ENCODE peak calls at places on chromosomes 1 and 21, in six cellular contexts. V is PC-9, F is IMR-90, Q is left lung, W is cardiac muscle cell, R is fibroblast of lung. O is an unnamed sample.

GRCh38 chr21:36183144-36183795 is 26.6 kb downstream of the DOP1B start:
- DNase-seq in V (no peak), F (no peak), Q (no peak), W (peak; percentile 11), R (no peak), O (no peak)

GRCh38 chr1:209485167-209485566 is 98.3 kb upstream of the CAMK1G start:
- DNase-seq in V (no peak), F (peak; percentile 51), Q (no peak), W (peak; percentile 60), R (peak; percentile 62), O (no peak)

GRCh38 chr1:20981903-20982695 is 194.6 kb downstream of the EIF4G3 start:
- DNase-seq in V (no peak), F (peak; percentile 26), Q (no peak), W (peak; percentile 62), R (peak; percentile 59), O (no peak)

GRCh38 chr1:145997156-145998023 is 1.0 kb upstream of the TXNIP start:
- DNase-seq in V (no peak), F (no peak), Q (no peak), W (no peak), R (peak; percentile 38), O (peak; percentile 44)

GRCh38 chr1:198265073-198265661 is 108.4 kb downstream of the NEK7 start:
- DNase-seq in V (no peak), F (peak; percentile 51), Q (no peak), W (peak; percentile 79), R (peak; percentile 59), O (no peak)

GRCh38 chr1:183191833-183192232 is 5.8 kb downstream of the LAMC2 start:
- DNase-seq in V (no peak), F (peak; percentile 95), Q (no peak), W (peak; percentile 69), R (peak; percentile 93), O (no peak)

GRCh38 chr1:161382214-161383019 is 14.7 kb upstream of the CFAP126 start:
- DNase-seq in V (no peak), F (peak; percentile 81), Q (no peak), W (peak; percentile 81), R (peak; percentile 80), O (no peak)

GRCh38 chr1:24980836-24981631 is 51.0 kb upstream of the RUNX3 start:
- DNase-seq in V (no peak), F (no peak), Q (no peak), W (no peak), R (no peak), O (no peak)

GRCh38 chr1:218642033-218642954 is 297.2 kb downstream of the TGFB2 start:
- DNase-seq in V (no peak), F (peak; percentile 61), Q (no peak), W (peak; percentile 81), R (no peak), O (no peak)

GRCh38 chr1:115430717-115431116 is 92.7 kb upstream of the NGF start:
- DNase-seq in V (peak; percentile 64), F (peak; percentile 96), Q (no peak), W (peak; percentile 84), R (peak; percentile 94), O (no peak)

GRCh38 chr1:150233359-150234308 is 2.3 kb downstream of the ANP32E start:
- DNase-seq in V (no peak), F (peak; percentile 12), Q (no peak), W (peak; percentile 47), R (peak; percentile 13), O (peak; percentile 6)

GRCh38 chr1:17013598-17014320 is 2.0 kb upstream of the ATP13A2 start:
- DNase-seq in V (no peak), F (no peak), Q (no peak), W (no peak), R (peak; percentile 59), O (no peak)

GRCh38 chr1:18668750-18669404 is 38.2 kb downstream of the PAX7 start:
- DNase-seq in V (peak; percentile 75), F (no peak), Q (no peak), W (no peak), R (no peak), O (no peak)

GRCh38 chr1:248886237-248886895 is 19.7 kb upstream of the PGBD2 start:
- DNase-seq in V (no peak), F (peak; percentile 48), Q (no peak), W (peak; percentile 68), R (peak; percentile 72), O (no peak)

GRCh38 chr1:36306902-36307456 is 811 bp downstream of the SH3D21 start:
- DNase-seq in V (peak; percentile 95), F (peak; percentile 91), Q (peak; percentile 97), W (peak; percentile 93), R (peak; percentile 90), O (peak; percentile 87)

GRCh38 chr1:186978596-186979556 is 150.1 kb downstream of the PLA2G4A start:
- DNase-seq in V (no peak), F (no peak), Q (no peak), W (no peak), R (no peak), O (no peak)

GRCh38 chr1:185291159-185291558 is 25.9 kb downstream of the IVNS1ABP start:
- DNase-seq in V (no peak), F (no peak), Q (no peak), W (no peak), R (no peak), O (no peak)

GRCh38 chr1:5564578-5565257 is 427.5 kb downstream of the NPHP4 start:
- DNase-seq in V (no peak), F (no peak), Q (no peak), W (no peak), R (no peak), O (no peak)

GRCh38 chr1:1629430-1630190 is 2.4 kb upstream of the MMP23B start:
- DNase-seq in V (no peak), F (no peak), Q (peak; percentile 71), W (no peak), R (no peak), O (peak; percentile 72)

GRCh38 chr1:160945079-160945478 is 9.5 kb downstream of the ITLN2 start:
- DNase-seq in V (no peak), F (no peak), Q (no peak), W (peak; percentile 69), R (no peak), O (no peak)

GRCh38 chr1:202811296-202812175 is 782 bp downstream of the PCAT6 start:
- DNase-seq in V (no peak), F (peak; percentile 13), Q (peak; percentile 84), W (peak; percentile 16), R (no peak), O (no peak)

GRCh38 chr1:110091791-110092190 is 20.5 kb upstream of the UBL4B start:
- DNase-seq in V (no peak), F (peak; percentile 25), Q (no peak), W (no peak), R (no peak), O (no peak)

GRCh38 chr1:62784509-62785365 is 805 bp downstream of the ATG4C start:
- DNase-seq in V (no peak), F (peak; percentile 19), Q (no peak), W (peak; percentile 25), R (no peak), O (no peak)

GRCh38 chr1:229070168-229070567 is 200.7 kb upstream of the RAB4A start:
- DNase-seq in V (peak; percentile 6), F (peak; percentile 47), Q (peak; percentile 92), W (peak; percentile 81), R (peak; percentile 49), O (no peak)

GRCh38 chr1:167715653-167716302 is 6.0 kb upstream of the MPZL1 start:
- DNase-seq in V (no peak), F (peak; percentile 10), Q (no peak), W (no peak), R (no peak), O (no peak)

GRCh38 chr1:51621161-51621560 is 4.3 kb downstream of the OSBPL9 start:
- DNase-seq in V (peak; percentile 54), F (no peak), Q (no peak), W (no peak), R (no peak), O (no peak)

GRCh38 chr1:51623025-51623424 is 6.1 kb downstream of the OSBPL9 start:
- DNase-seq in V (no peak), F (no peak), Q (no peak), W (no peak), R (no peak), O (no peak)

GRCh38 chr1:51623450-51623849 is 6.6 kb downstream of the OSBPL9 start:
- DNase-seq in V (no peak), F (no peak), Q (no peak), W (no peak), R (no peak), O (no peak)

GRCh38 chr1:51621841-51622454 is 5.1 kb downstream of the OSBPL9 start:
- DNase-seq in V (no peak), F (no peak), Q (no peak), W (no peak), R (no peak), O (no peak)

DNA sequence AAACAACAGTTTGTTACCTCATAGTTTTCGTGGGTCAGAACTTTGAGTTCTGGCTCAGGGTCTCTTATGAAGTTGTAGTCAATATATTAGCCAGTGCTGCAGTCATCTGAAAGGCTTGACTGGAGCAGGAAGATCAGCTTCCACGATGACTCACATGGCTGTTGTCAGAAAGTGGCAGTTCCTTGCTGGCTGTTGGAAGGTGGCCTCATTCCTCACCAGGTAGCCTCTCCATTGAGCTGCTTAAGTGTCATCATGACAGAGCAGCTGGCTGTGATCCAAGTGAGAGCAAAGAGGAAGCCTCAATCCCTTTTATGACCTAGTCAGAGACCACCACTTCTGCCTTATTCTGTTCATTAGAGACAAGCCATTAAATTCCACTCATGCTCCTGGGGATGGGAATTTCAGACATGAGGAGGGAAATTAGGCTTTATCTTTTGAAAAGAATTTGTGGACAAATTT is 5.6 kb downstream of the OSBPL9 start:
- DNase-seq in V (peak; percentile 87), F (peak; percentile 80), Q (no peak), W (peak; percentile 58), R (peak; percentile 84), O (no peak)
- H3K4me1 ChIP-seq in V (peaks cover 63% of the 10 kb centered on the region), F (peaks cover 9% of the 10 kb centered on the region), Q (peaks cover 63% of the 10 kb centered on the region), W (peaks cover 13% of the 10 kb centered on the region), R (peaks cover 4% of the 10 kb centered on the region), O (peaks cover 6% of the 10 kb centered on the region)

GRCh38 chr1:189409774-189410173 is 1067.9 kb downstream of the BRINP3 start:
- DNase-seq in V (no peak), F (no peak), Q (no peak), W (no peak), R (no peak), O (no peak)
- H3K27ac ChIP-seq in V (peak overlapping the region; percentile 31), F (no peak overlapping the region), Q (no peak overlapping the region), W (no peak overlapping the region), R (no peak overlapping the region), O (no peak overlapping the region)

DNA sequence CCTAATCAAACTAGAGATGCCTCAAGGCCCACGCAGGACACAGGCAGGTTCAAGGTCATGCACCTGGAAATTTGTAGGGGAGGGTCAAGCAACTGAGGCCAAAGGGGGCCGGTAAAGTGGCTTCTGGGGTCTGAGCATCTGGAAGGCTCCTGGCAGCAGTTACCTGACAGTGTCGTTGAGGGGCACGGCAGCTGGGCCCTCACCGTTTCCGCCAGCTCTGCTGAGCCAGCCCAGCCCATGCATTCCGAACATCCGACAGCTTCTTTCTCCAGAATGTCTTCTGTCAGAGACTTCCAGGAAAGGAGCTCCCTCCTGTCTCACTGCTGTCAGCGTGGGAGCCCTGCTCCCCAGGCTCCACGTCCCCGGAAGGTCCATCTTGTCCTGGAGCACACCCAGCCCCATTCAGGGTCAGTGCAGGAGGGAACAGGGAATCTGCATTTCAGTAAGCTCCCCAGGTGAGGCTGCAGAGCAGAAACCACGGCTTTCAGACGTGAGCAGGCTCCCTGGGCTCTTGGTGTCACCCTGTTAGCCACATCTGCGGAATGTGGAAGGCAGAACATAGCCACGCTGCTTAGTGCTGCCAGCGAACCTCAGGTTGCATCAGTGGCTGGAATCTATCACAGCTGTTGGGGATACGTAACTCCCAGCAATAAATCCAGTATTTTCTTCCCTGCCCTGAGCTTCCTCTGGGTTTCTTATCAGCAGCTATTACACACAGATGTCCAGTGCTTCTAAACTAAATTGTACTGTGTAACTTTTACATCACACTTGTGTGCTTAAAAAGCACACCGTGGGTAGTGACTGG is 36.3 kb upstream of the FAM3B start:
- DNase-seq in V (no peak), F (peak; percentile 85), Q (no peak), W (peak; percentile 92), R (peak; percentile 30), O (no peak)
- H3K4me3 ChIP-seq in V (no peak overlapping the region), F (no peak overlapping the region), Q (no peak overlapping the region), W (no peak overlapping the region), R (no peak overlapping the region), O (no peak overlapping the region)

GRCh38 chr1:26717066-26717465 is 21.3 kb downstream of the ARID1A start:
- DNase-seq in V (no peak), F (no peak), Q (no peak), W (peak; percentile 79), R (no peak), O (no peak)
- H3K4me1 ChIP-seq in V (peaks cover 6% of the 10 kb centered on the region), F (peaks cover 13% of the 10 kb centered on the region), Q (peaks cover 99% of the 10 kb centered on the region), W (peaks cover 22% of the 10 kb centered on the region), R (no peaks in the 10 kb centered on the region), O (peaks cover 27% of the 10 kb centered on the region)

O was measured in effector memory CD4-positive, alpha-beta T cell.